ENCODE peak calls at places on chromosome 2, in eight cellular contexts. J is stimulated activated CD8-positive, alpha-beta memory T cell treated with anti-CD3 and anti-CD28 coated beads, Interleukin-12 subunit alpha, Interleukin-12 subunit beta, amount 100 ng/mL, for 1 hour; C is nucleus accumbens; H is T-cell; P is smooth muscle cell of the brain vasculature; D is NCI-H1105; A is breast epithelium; T is anterior cingulate cortex. O is an unnamed sample.

GRCh38 chr2:166090900-166091299 is 36.9 kb downstream of the SCN1A start:
- DNase-seq in T (no peak), H (no peak), J (no peak), C (no peak), P (no peak), D (no peak), A (no peak), O (no peak)

GRCh38 chr2:217168396-217168795 is 308.5 kb upstream of the TNP1 start:
- DNase-seq in C (no peak), H (no peak), P (no peak), D (no peak), J (no peak), T (no peak), A (no peak), O (no peak)

GRCh38 chr2:203341741-203342310 is 13.6 kb downstream of the ABI2 start:
- DNase-seq in H (no peak), J (no peak), P (no peak), D (no peak), C (no peak), A (no peak), T (no peak), O (no peak)

GRCh38 chr2:51789908-51790307 is 758.0 kb upstream of the NRXN1 start:
- DNase-seq in H (no peak), T (no peak), A (no peak), J (no peak), P (no peak), D (no peak), C (no peak), O (no peak)

GRCh38 chr2:165876712-165877111 is 76.9 kb downstream of the TTC21B start:
- DNase-seq in T (no peak), J (no peak), H (no peak), D (no peak), A (no peak), C (no peak), P (no peak), O (no peak)

GRCh38 chr2:32947076-32947483 is 327 bp downstream of the LTBP1 start:
- DNase-seq in D (no peak), P (no peak), J (no peak), C (no peak), A (no peak), T (no peak), H (no peak), O (no peak)

GRCh38 chr2:39437522-39438296 is 624 bp upstream of the MAP4K3 start:
- DNase-seq in T (no peak), D (no peak), P (no peak), C (peak), H (peak), A (no peak), J (peak), O (peak)

GRCh38 chr2:234991793-234992192 is 40.0 kb downstream of the SH3BP4 start:
- DNase-seq in D (no peak), J (no peak), C (no peak), P (no peak), A (no peak), T (no peak), H (no peak), O (no peak)

GRCh38 chr2:164906947-164907346 is 48.4 kb downstream of the SLC38A11 start:
- DNase-seq in T (no peak), J (no peak), P (no peak), H (no peak), D (no peak), A (no peak), C (no peak), O (no peak)

GRCh38 chr2:207513577-207514257 is 16.0 kb upstream of the CREB1 start:
- DNase-seq in C (no peak), D (no peak), P (no peak), A (no peak), J (no peak), T (no peak), H (no peak), O (no peak)

GRCh38 chr2:15798716-15799431 is 141.5 kb upstream of the MYCN start:
- DNase-seq in J (no peak), A (no peak), H (no peak), D (no peak), P (no peak), C (no peak), T (no peak), O (no peak)

GRCh38 chr2:23720705-23721453 is 206.0 kb downstream of the ATAD2B start:
- DNase-seq in T (no peak), H (no peak), C (no peak), P (no peak), J (no peak), D (no peak), A (no peak), O (no peak)

GRCh38 chr2:64062840-64063239 is 43.6 kb upstream of the VPS54 start:
- DNase-seq in T (no peak), A (no peak), D (no peak), J (no peak), C (no peak), P (no peak), H (no peak), O (no peak)

GRCh38 chr2:241849616-241850543 is 8.8 kb downstream of the PDCD1 start:
- DNase-seq in J (no peak), H (no peak), C (no peak), A (no peak), P (no peak), T (no peak), D (no peak), O (no peak)

GRCh38 chr2:72136349-72136748 is 11.3 kb downstream of the CYP26B1 start:
- DNase-seq in J (no peak), H (no peak), D (no peak), C (no peak), T (no peak), P (no peak), A (no peak), O (no peak)

GRCh38 chr2:112634874-112635157 is 10.9 kb upstream of the SLC20A1 start:
- DNase-seq in C (no peak), J (no peak), P (no peak), H (no peak), A (no peak), D (no peak), T (no peak), O (no peak)

GRCh38 chr2:47198985-47199451 is 43.9 kb upstream of the STPG4 start:
- DNase-seq in C (no peak), A (no peak), D (no peak), T (no peak), J (no peak), P (peak), H (no peak), O (no peak)

GRCh38 chr2:39730276-39730675 is 48.8 kb downstream of the THUMPD2 start:
- DNase-seq in P (no peak), D (no peak), T (no peak), H (no peak), C (no peak), A (no peak), J (no peak), O (no peak)

GRCh38 chr2:216348909-216349308 is 23.4 kb downstream of the MARCHF4 start:
- DNase-seq in T (no peak), D (no peak), P (no peak), H (no peak), C (no peak), A (no peak), J (no peak), O (no peak)

GRCh38 chr2:177148477-177149154 is 64.0 kb upstream of the HNRNPA3 start:
- DNase-seq in H (peak), J (peak), T (peak), A (peak), C (peak), P (no peak), D (peak), O (peak)

GRCh38 chr2:129877289-129877741 is 102.2 kb upstream of the RAB6C start:
- DNase-seq in P (peak), A (peak), H (peak), D (peak), C (peak), J (peak), T (peak), O (peak)

GRCh38 chr2:76861708-76862107 is 660.5 kb downstream of the LRRTM4 start:
- DNase-seq in D (no peak), J (no peak), C (no peak), T (no peak), H (no peak), A (no peak), P (no peak), O (no peak)

GRCh38 chr2:1864301-1864980 is 120.1 kb upstream of the PXDN start:
- DNase-seq in C (no peak), J (no peak), D (no peak), P (no peak), H (no peak), T (no peak), A (no peak), O (no peak)

GRCh38 chr2:84643991-84644390 is 127.7 kb downstream of the DNAH6 start:
- DNase-seq in H (no peak), P (no peak), C (no peak), D (no peak), J (no peak), T (no peak), A (no peak), O (no peak)

GRCh38 chr2:170643346-170643745 is 71.8 kb upstream of the SP5 start:
- DNase-seq in D (no peak), P (no peak), C (no peak), H (no peak), T (no peak), A (no peak), J (no peak), O (no peak)

GRCh38 chr2:74893332-74893731 is 59.4 kb downstream of the HK2 start:
- DNase-seq in D (no peak), H (no peak), A (no peak), C (no peak), P (no peak), J (no peak), T (no peak), O (no peak)

GRCh38 chr2:223758131-223758840 is 79.1 kb downstream of the AP1S3 start:
- DNase-seq in T (no peak), C (no peak), J (no peak), H (no peak), A (no peak), P (no peak), D (peak), O (no peak)

GRCh38 chr2:3633982-3634630 is 23.9 kb upstream of the ALLC start:
- DNase-seq in T (no peak), D (no peak), P (no peak), C (no peak), H (no peak), A (peak), J (no peak), O (no peak)

GRCh38 chr2:105187531-105187930 is 54.0 kb upstream of the GPR45 start:
- DNase-seq in A (no peak), J (no peak), T (no peak), P (no peak), C (no peak), D (no peak), H (no peak), O (no peak)

GRCh38 chr2:170368370-170368769 is 190.4 kb downstream of the MYO3B start:
- DNase-seq in H (no peak), T (no peak), P (no peak), D (no peak), C (no peak), J (no peak), A (no peak), O (no peak)

GRCh38 chr2:96649342-96649741 is 6.8 kb downstream of the FER1L5 start:
- DNase-seq in H (no peak), J (no peak), T (no peak), P (no peak), D (no peak), C (no peak), A (no peak), O (no peak)

GRCh38 chr2:28399946-28400345 is 7.3 kb downstream of the FOSL2 start:
- DNase-seq in A (no peak), D (no peak), C (no peak), J (no peak), P (no peak), H (no peak), T (no peak), O (no peak)

GRCh38 chr2:75309596-75310290 is 110.4 kb upstream of the TACR1 start:
- DNase-seq in D (no peak), P (no peak), J (no peak), C (no peak), T (no peak), A (no peak), H (no peak), O (no peak)

GRCh38 chr2:16204791-16205620 is 264.7 kb downstream of the MYCN start:
- DNase-seq in J (no peak), A (no peak), P (no peak), H (no peak), T (no peak), D (no peak), C (no peak), O (no peak)

GRCh38 chr2:197208029-197208428 is 102.6 kb downstream of the ANKRD44 start:
- DNase-seq in A (no peak), J (no peak), T (no peak), P (no peak), C (no peak), H (no peak), D (no peak), O (no peak)

GRCh38 chr2:219452361-219453317 is 18.0 kb downstream of the SPEG start:
- DNase-seq in D (no peak), A (peak), C (peak), J (no peak), T (peak), P (peak), H (no peak), O (no peak)

GRCh38 chr2:234768608-234769196 is 183.1 kb upstream of the SH3BP4 start:
- DNase-seq in A (no peak), P (no peak), T (no peak), H (no peak), D (no peak), J (no peak), C (no peak), O (no peak)